ENCODE peak calls at places on chromosomes 6 and 20, in seven cellular contexts. T, I, Z, X, O, B and K are unnamed samples. For H3K27me3 and H3K36me3, the result is how much of the 10 kb centered on the place peaks cover.

GRCh38 chr6:83928286-83928685 is 68.8 kb downstream of the CYB5R4 start:
- DNase-seq in T (no peak), I (no peak), Z (no peak), X (no peak), O (no peak), B (no peak), K (no peak)

GRCh38 chr20:4083103-4083864 is 67.9 kb upstream of the RNF24 start:
- DNase-seq in T (no peak), I (no peak), Z (no peak), X (no peak), O (no peak), B (no peak), K (no peak)

GRCh38 chr6:26743157-26743821 is 83.7 kb upstream of the ZNF322 start:
- DNase-seq in T (no peak), I (peak), Z (peak), X (no peak), O (no peak), B (no peak), K (no peak)

GRCh38 chr6:71103150-71103549 is 146.3 kb upstream of the B3GAT2 start:
- DNase-seq in T (no peak), I (no peak), Z (no peak), X (no peak), O (no peak), B (no peak), K (no peak)

GRCh38 chr6:41335943-41336342 is 535 bp downstream of the NCR2 start:
- DNase-seq in T (no peak), I (no peak), Z (no peak), X (no peak), O (no peak), B (no peak), K (no peak)

GRCh38 chr6:31689249-31690110 is 8.6 kb upstream of the LY6G5C start:
- DNase-seq in T (no peak), I (no peak), Z (no peak), X (no peak), O (no peak), B (no peak), K (no peak)

GRCh38 chr6:17741507-17741906 is 34.8 kb upstream of the NUP153 start:
- DNase-seq in T (no peak), I (no peak), Z (no peak), X (no peak), O (no peak), B (no peak), K (no peak)

GRCh38 chr20:16803965-16804792 is 56.0 kb downstream of the OTOR start:
- DNase-seq in T (no peak), I (peak), Z (peak), X (no peak), O (peak), B (peak), K (peak)

GRCh38 chr6:4805553-4806307 is 29.5 kb downstream of the CDYL start:
- DNase-seq in T (no peak), I (peak), Z (peak), X (peak), O (peak), B (no peak), K (peak)

GRCh38 chr6:141914646-141915045 is 218.1 kb upstream of the GJE1 start:
- DNase-seq in T (no peak), I (no peak), Z (no peak), X (no peak), O (no peak), B (no peak), K (no peak)

GRCh38 chr6:154377726-154378125 is 21.1 kb upstream of the IPCEF1 start:
- DNase-seq in T (no peak), I (no peak), Z (no peak), X (no peak), O (no peak), B (no peak), K (no peak)

GRCh38 chr20:63939061-63939935 is 16.9 kb downstream of the UCKL1 start:
- DNase-seq in T (no peak), I (no peak), Z (no peak), X (peak), O (no peak), B (no peak), K (peak)

GRCh38 chr6:29627762-29628418 is 5.1 kb downstream of the GABBR1 start:
- DNase-seq in T (peak), I (peak), Z (peak), X (peak), O (peak), B (peak), K (peak)

GRCh38 chr20:58697867-58698703 is 5.5 kb downstream of the NPEPL1 start:
- DNase-seq in T (no peak), I (no peak), Z (no peak), X (no peak), O (no peak), B (no peak), K (peak)

GRCh38 chr6:70479236-70479635 is 65.9 kb downstream of the FAM135A start:
- DNase-seq in T (no peak), I (peak), Z (no peak), X (no peak), O (no peak), B (no peak), K (no peak)

GRCh38 chr6:14118444-14118843 is 872 bp downstream of the CD83 start:
- DNase-seq in T (no peak), I (no peak), Z (no peak), X (no peak), O (no peak), B (no peak), K (no peak)

GRCh38 chr6:109139109-109139508 is 43.8 kb downstream of the CEP57L1 start:
- DNase-seq in T (no peak), I (no peak), Z (no peak), X (no peak), O (no peak), B (no peak), K (no peak)

GRCh38 chr6:111992851-111993250 is 61.1 kb upstream of the CCN6 start:
- DNase-seq in T (no peak), I (no peak), Z (no peak), X (peak), O (no peak), B (no peak), K (no peak)

GRCh38 chr6:143806282-143807102 is 36.6 kb upstream of the LTV1 start:
- DNase-seq in T (no peak), I (peak), Z (no peak), X (no peak), O (no peak), B (no peak), K (no peak)

GRCh38 chr6:13668291-13668928 is 43.2 kb downstream of the RANBP9 start:
- DNase-seq in T (no peak), I (no peak), Z (no peak), X (no peak), O (no peak), B (no peak), K (no peak)

GRCh38 chr6:33840064-33840926 is 36.5 kb upstream of the MLN start:
- DNase-seq in T (no peak), I (peak), Z (no peak), X (peak), O (no peak), B (no peak), K (peak)

GRCh38 chr20:59010321-59010994 is 3.4 kb upstream of the CTSZ start:
- DNase-seq in T (no peak), I (no peak), Z (no peak), X (no peak), O (no peak), B (no peak), K (no peak)

GRCh38 chr6:110645685-110646418 is 169.4 kb downstream of the CDK19 start:
- DNase-seq in T (no peak), I (no peak), Z (no peak), X (no peak), O (no peak), B (no peak), K (no peak)

GRCh38 chr20:8118735-8119134 is 13.3 kb upstream of the PLCB1 start:
- DNase-seq in T (no peak), I (no peak), Z (no peak), X (no peak), O (no peak), B (no peak), K (no peak)

GRCh38 chr6:90294989-90295853 is 1.4 kb downstream of the BACH2 start:
- DNase-seq in T (no peak), I (peak), Z (no peak), X (peak), O (peak), B (peak), K (no peak)

GRCh38 chr6:3442444-3443220 is 14.2 kb downstream of the SLC22A23 start:
- DNase-seq in T (no peak), I (peak), Z (no peak), X (no peak), O (no peak), B (no peak), K (no peak)

GRCh38 chr6:132388291-132388690 is 13.0 kb downstream of the MOXD1 start:
- DNase-seq in T (no peak), I (no peak), Z (no peak), X (no peak), O (no peak), B (no peak), K (no peak)

GRCh38 chr6:96626749-96627353 is 63.9 kb downstream of the FHL5 start:
- DNase-seq in T (no peak), I (peak), Z (no peak), X (no peak), O (no peak), B (peak), K (no peak)

GRCh38 chr6:155224031-155224451 is 39.8 kb upstream of the CLDN20 start:
- DNase-seq in T (no peak), I (peak), Z (no peak), X (peak), O (no peak), B (no peak), K (peak)

GRCh38 chr6:30100585-30101422 is 12.1 kb downstream of the TRIM31 start:
- DNase-seq in T (no peak), I (peak), Z (no peak), X (no peak), O (peak), B (peak), K (peak)

GRCh38 chr20:39049148-39049547 is 87.0 kb downstream of the DHX35 start:
- DNase-seq in T (no peak), I (no peak), Z (no peak), X (no peak), O (no peak), B (no peak), K (no peak)

GRCh38 chr6:6912841-6913240 is 194.9 kb upstream of the RREB1 start:
- DNase-seq in T (no peak), I (no peak), Z (no peak), X (no peak), O (no peak), B (no peak), K (no peak)

GRCh38 chr20:38108438-38109024 is 56.5 kb downstream of the TGM2 start:
- DNase-seq in T (no peak), I (no peak), Z (no peak), X (no peak), O (peak), B (no peak), K (no peak)

GRCh38 chr20:50450961-50451752 is 59.0 kb upstream of the PTPN1 start:
- DNase-seq in T (no peak), I (peak), Z (no peak), X (peak), O (no peak), B (no peak), K (peak)

GRCh38 chr6:46053034-46053933 is 37.6 kb upstream of the CLIC5 start:
- DNase-seq in T (no peak), I (peak), Z (no peak), X (no peak), O (no peak), B (no peak), K (peak)

GRCh38 chr6:21201673-21202430 is 391.7 kb upstream of the SOX4 start:
- DNase-seq in T (no peak), I (no peak), Z (no peak), X (no peak), O (no peak), B (no peak), K (no peak)

GRCh38 chr6:85460154-85460950 is 10.5 kb downstream of the NT5E start:
- DNase-seq in T (no peak), I (no peak), Z (no peak), X (no peak), O (no peak), B (no peak), K (no peak)

GRCh38 chr6:157462956-157463742 is 82.2 kb downstream of the ZDHHC14 start:
- DNase-seq in T (no peak), I (no peak), Z (no peak), X (no peak), O (no peak), B (no peak), K (no peak)

GRCh38 chr6:42551202-42551601 is 12.6 kb upstream of the UBR2 start:
- DNase-seq in T (no peak), I (no peak), Z (no peak), X (no peak), O (no peak), B (no peak), K (no peak)

GRCh38 chr6:148565931-148566663 is 180.7 kb upstream of the UST start:
- DNase-seq in T (no peak), I (no peak), Z (no peak), X (no peak), O (no peak), B (no peak), K (no peak)

GRCh38 chr6:148570456-148570855 is 176.4 kb upstream of the UST start:
- DNase-seq in T (no peak), I (no peak), Z (no peak), X (no peak), O (no peak), B (no peak), K (no peak)

GRCh38 chr6:148564494-148564893 is 182.3 kb upstream of the UST start:
- DNase-seq in T (no peak), I (no peak), Z (no peak), X (no peak), O (no peak), B (no peak), K (no peak)

GRCh38 chr6:148565321-148565926 is 181.4 kb upstream of the UST start:
- DNase-seq in T (no peak), I (no peak), Z (no peak), X (no peak), O (no peak), B (no peak), K (no peak)

DNA sequence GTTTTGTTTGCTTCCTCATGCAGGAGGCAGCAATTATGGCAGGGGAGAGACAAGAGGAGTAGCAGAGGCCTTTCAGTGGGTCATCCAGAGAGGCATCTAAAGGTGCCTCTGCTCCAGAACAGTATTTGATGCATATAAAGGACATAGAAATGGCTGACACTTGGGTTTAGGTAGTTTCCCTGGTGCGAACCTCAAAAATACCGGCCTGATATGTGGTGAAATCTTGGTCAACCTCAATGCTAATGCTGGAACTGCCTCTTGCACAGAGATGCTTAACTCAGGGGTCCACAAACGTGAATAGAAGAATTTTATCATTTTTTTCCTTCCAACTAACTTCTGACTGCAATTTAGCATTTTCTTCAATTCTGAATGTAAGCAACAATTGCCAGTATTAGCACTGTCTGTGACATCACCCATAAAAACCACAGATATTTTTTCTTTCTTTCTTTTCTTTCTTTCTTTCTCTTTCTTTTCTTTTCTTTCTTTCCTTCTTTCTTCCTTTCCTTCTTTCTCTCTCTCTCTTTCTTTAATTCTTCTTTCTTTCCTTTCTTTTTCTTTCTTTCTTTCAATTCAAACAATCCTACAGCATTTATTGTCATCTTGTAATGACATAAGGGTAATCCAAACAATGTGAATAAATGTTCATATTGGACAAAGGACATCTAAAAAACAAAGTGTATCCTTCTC is 180.0 kb upstream of the UST start:
- DNase-seq in T (no peak), I (no peak), Z (no peak), X (no peak), O (no peak), B (no peak), K (no peak)
- H3K27me3 ChIP-seq in T (under half), I (under half), Z (under half), X (under half), O (under half), B (under half), K (under half)

GRCh38 chr6:160054271-160054670 is 67.3 kb upstream of the SLC22A1 start:
- DNase-seq in T (no peak), I (no peak), Z (no peak), X (no peak), O (no peak), B (no peak), K (no peak)

GRCh38 chr6:160055378-160055777 is 66.2 kb upstream of the SLC22A1 start:
- DNase-seq in T (no peak), I (no peak), Z (no peak), X (no peak), O (no peak), B (no peak), K (no peak)

GRCh38 chr6:160057080-160057479 is 64.5 kb upstream of the SLC22A1 start:
- DNase-seq in T (no peak), I (no peak), Z (no peak), X (no peak), O (no peak), B (no peak), K (no peak)

GRCh38 chr6:160054913-160055312 is 66.7 kb upstream of the SLC22A1 start:
- DNase-seq in T (no peak), I (no peak), Z (no peak), X (no peak), O (no peak), B (no peak), K (no peak)

DNA sequence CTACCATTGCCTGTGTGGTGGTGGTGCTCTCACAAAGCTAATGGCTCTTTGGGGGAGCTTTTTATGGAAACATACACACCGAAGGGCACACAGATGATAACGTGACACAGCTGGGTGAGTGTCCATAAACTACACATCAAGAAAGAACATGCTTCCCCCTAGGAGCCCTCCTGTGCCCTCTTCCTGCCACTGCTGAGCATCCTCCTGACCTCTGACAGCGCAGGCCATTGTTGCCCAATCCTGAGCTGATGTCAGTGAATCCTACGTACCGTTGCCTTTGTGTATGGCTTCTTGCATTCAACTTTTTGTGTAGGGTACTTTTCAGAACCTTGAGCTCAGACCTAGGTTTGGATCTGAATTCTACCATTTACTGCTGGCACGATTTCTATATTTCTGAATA is 65.8 kb upstream of the SLC22A1 start:
- DNase-seq in T (no peak), I (no peak), Z (no peak), X (no peak), O (no peak), B (no peak), K (no peak)
- H3K36me3 ChIP-seq in T (half or more), I (under half), Z (half or more), X (half or more), O (under half), B (under half), K (under half)

GRCh38 chr20:1947535-1947846 is 46.4 kb downstream of the PDYN start:
- DNase-seq in T (no peak), I (no peak), Z (no peak), X (no peak), O (no peak), B (no peak), K (no peak)

GRCh38 chr20:1945134-1945618 is 48.7 kb downstream of the PDYN start:
- DNase-seq in T (no peak), I (peak), Z (no peak), X (no peak), O (no peak), B (no peak), K (no peak)

GRCh38 chr20:1945660-1946059 is 48.2 kb downstream of the PDYN start:
- DNase-seq in T (no peak), I (no peak), Z (no peak), X (no peak), O (no peak), B (no peak), K (no peak)

GRCh38 chr20:1946442-1946761 is 47.5 kb downstream of the PDYN start:
- DNase-seq in T (no peak), I (no peak), Z (no peak), X (no peak), O (no peak), B (no peak), K (no peak)

DNA sequence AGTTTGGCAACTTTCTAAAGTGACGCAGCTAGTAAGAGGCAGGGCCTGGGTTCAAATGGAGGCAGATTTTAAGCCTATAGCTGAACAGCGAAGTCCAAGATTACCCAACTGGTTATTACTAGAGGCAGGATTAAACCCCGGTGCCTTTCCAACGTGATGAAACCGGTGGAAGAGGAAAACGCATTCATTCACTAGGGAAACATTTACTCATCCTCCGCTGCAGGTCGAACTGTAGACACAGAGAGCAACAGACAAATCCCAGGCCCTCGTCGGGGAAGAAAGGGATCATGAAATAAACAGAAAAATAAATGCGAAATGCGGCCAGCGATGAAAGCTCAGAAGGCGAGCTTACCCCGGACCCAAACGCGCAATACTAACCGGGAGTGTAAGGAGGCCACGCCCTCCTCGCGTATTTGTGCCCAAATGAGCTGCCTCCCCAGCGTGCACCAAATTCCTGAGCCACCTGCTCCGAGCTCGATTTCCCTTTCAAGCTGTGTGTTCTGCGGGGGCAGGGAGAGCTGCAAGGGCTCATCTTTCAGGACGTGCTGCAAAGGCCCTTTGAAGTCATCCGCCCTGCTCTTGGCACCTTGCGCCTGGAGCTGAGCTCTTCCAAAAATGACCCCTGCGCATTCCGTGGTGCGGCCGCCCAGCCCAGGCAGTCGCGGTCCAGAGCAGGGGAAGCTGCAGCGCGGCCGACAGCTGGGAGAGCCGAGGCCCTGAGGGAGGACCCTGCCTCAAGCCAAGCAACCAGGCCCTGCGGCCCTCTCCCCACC is 46.9 kb downstream of the PDYN start:
- DNase-seq in T (no peak), I (peak), Z (peak), X (no peak), O (peak), B (no peak), K (peak)
- H3K27me3 ChIP-seq in T (under half), I (under half), Z (under half), X (under half), O (under half), B (under half), K (under half)

GRCh38 chr6:36598739-36599318 is 4.7 kb downstream of the SRSF3 start:
- DNase-seq in T (no peak), I (no peak), Z (no peak), X (no peak), O (no peak), B (no peak), K (no peak)

GRCh38 chr6:36598326-36598725 is 4.2 kb downstream of the SRSF3 start:
- DNase-seq in T (no peak), I (no peak), Z (no peak), X (no peak), O (no peak), B (no peak), K (no peak)

GRCh38 chr6:36597775-36598174 is 3.6 kb downstream of the SRSF3 start:
- DNase-seq in T (no peak), I (no peak), Z (no peak), X (no peak), O (no peak), B (no peak), K (no peak)

GRCh38 chr6:36600564-36601146 is 6.5 kb downstream of the SRSF3 start:
- DNase-seq in T (no peak), I (no peak), Z (no peak), X (no peak), O (no peak), B (no peak), K (no peak)

GRCh38 chr6:36599791-36600209 is 5.6 kb downstream of the SRSF3 start:
- DNase-seq in T (no peak), I (peak), Z (no peak), X (peak), O (no peak), B (no peak), K (no peak)
- H3K36me3 ChIP-seq in T (half or more), I (under half), Z (under half), X (half or more), O (under half), B (half or more), K (under half)